ENCODE peak calls at places on chromosomes 16 and 17, in four cellular contexts. One of them, this sample, is unnamed.

GRCh38 chr17:28760987-28761562 is 17.3 kb downstream of the TRAF4 start:
- DNase-seq in lower leg skin: no peak
- DNase-seq in skeletal muscle cell: peak; percentile 18
- DNase-seq in activated CD4-positive, CD25-positive, alpha-beta regulatory T cell: no peak
- DNase-seq in this sample: peak; percentile 94

GRCh38 chr16:10622036-10622921 is 41.9 kb upstream of the EMP2 start:
- DNase-seq in lower leg skin: no peak
- DNase-seq in skeletal muscle cell: no peak
- DNase-seq in activated CD4-positive, CD25-positive, alpha-beta regulatory T cell: no peak
- DNase-seq in this sample: peak; percentile 83

GRCh38 chr16:15450624-15451023 is 16.2 kb downstream of the BMERB1 start:
- DNase-seq in lower leg skin: peak; percentile 88
- DNase-seq in skeletal muscle cell: no peak
- DNase-seq in activated CD4-positive, CD25-positive, alpha-beta regulatory T cell: no peak
- DNase-seq in this sample: no peak

GRCh38 chr16:18800674-18801196 is 614 bp downstream of the ARL6IP1 start:
- DNase-seq in lower leg skin: peak; percentile 88
- DNase-seq in skeletal muscle cell: no peak
- DNase-seq in activated CD4-positive, CD25-positive, alpha-beta regulatory T cell: no peak
- DNase-seq in this sample: peak; percentile 62

GRCh38 chr17:8911205-8911604 is 43.7 kb upstream of the PIK3R6 start:
- DNase-seq in lower leg skin: peak; percentile 79
- DNase-seq in skeletal muscle cell: no peak
- DNase-seq in activated CD4-positive, CD25-positive, alpha-beta regulatory T cell: no peak
- DNase-seq in this sample: no peak

GRCh38 chr16:57498031-57498430 is 11.7 kb upstream of the DOK4 start:
- DNase-seq in lower leg skin: no peak
- DNase-seq in skeletal muscle cell: no peak
- DNase-seq in activated CD4-positive, CD25-positive, alpha-beta regulatory T cell: no peak
- DNase-seq in this sample: no peak

GRCh38 chr17:29112780-29113295 is 67.4 kb downstream of the MYO18A start:
- DNase-seq in lower leg skin: no peak
- DNase-seq in skeletal muscle cell: peak; percentile 73
- DNase-seq in activated CD4-positive, CD25-positive, alpha-beta regulatory T cell: no peak
- DNase-seq in this sample: no peak

GRCh38 chr17:59846391-59847165 is 46.2 kb downstream of the TUBD1 start:
- DNase-seq in lower leg skin: peak; percentile 91
- DNase-seq in skeletal muscle cell: no peak
- DNase-seq in activated CD4-positive, CD25-positive, alpha-beta regulatory T cell: no peak
- DNase-seq in this sample: peak; percentile 69

GRCh38 chr17:74951680-74952421 is 16.2 kb downstream of the OTOP3 start:
- DNase-seq in lower leg skin: peak; percentile 84
- DNase-seq in skeletal muscle cell: no peak
- DNase-seq in activated CD4-positive, CD25-positive, alpha-beta regulatory T cell: no peak
- DNase-seq in this sample: peak; percentile 91

GRCh38 chr17:30000001-30000754 is 58.7 kb downstream of the EFCAB5 start:
- DNase-seq in lower leg skin: no peak
- DNase-seq in skeletal muscle cell: no peak
- DNase-seq in activated CD4-positive, CD25-positive, alpha-beta regulatory T cell: no peak
- DNase-seq in this sample: no peak

GRCh38 chr16:60001523-60001922 is 1267.4 kb upstream of the GOT2 start:
- DNase-seq in lower leg skin: no peak
- DNase-seq in skeletal muscle cell: no peak
- DNase-seq in activated CD4-positive, CD25-positive, alpha-beta regulatory T cell: no peak
- DNase-seq in this sample: no peak

GRCh38 chr17:49624896-49625295 is 49.2 kb downstream of the NXPH3 start:
- DNase-seq in lower leg skin: no peak
- DNase-seq in skeletal muscle cell: no peak
- DNase-seq in activated CD4-positive, CD25-positive, alpha-beta regulatory T cell: no peak
- DNase-seq in this sample: no peak

GRCh38 chr16:81106826-81107503 is 10.8 kb upstream of the GCSH start:
- DNase-seq in lower leg skin: no peak
- DNase-seq in skeletal muscle cell: no peak
- DNase-seq in activated CD4-positive, CD25-positive, alpha-beta regulatory T cell: no peak
- DNase-seq in this sample: no peak

GRCh38 chr17:65072577-65073178 is 16.1 kb upstream of the GNA13 start:
- DNase-seq in lower leg skin: no peak
- DNase-seq in skeletal muscle cell: no peak
- DNase-seq in activated CD4-positive, CD25-positive, alpha-beta regulatory T cell: no peak
- DNase-seq in this sample: no peak

GRCh38 chr17:41141361-41141760 is 1.0 kb upstream of the KRTAP4-6 start:
- DNase-seq in lower leg skin: no peak
- DNase-seq in skeletal muscle cell: no peak
- DNase-seq in activated CD4-positive, CD25-positive, alpha-beta regulatory T cell: no peak
- DNase-seq in this sample: no peak

This sample was measured in endodermal cell.